ENCODE peak calls at places on chromosomes 5 and 9, in five cellular contexts. V is fibroblast of mammary gland, W is lower lobe of right lung, E is A549, I is astrocyte. O is an unnamed sample.

GRCh38 chr5:172745836-172746235 is 25.2 kb downstream of the DUSP1 start:
- DNase-seq in W (no peak), I (no peak), E (no peak), V (no peak), O (no peak)

GRCh38 chr5:179367491-179367890 is 22.2 kb upstream of the ADAMTS2 start:
- DNase-seq in E (no peak), V (no peak), W (peak; percentile 28), I (no peak), O (no peak)

GRCh38 chr5:1300581-1301083 is 5.8 kb upstream of the TERT start:
- DNase-seq in W (peak; percentile 41), I (no peak), V (no peak), E (no peak), O (no peak)

GRCh38 chr9:27353405-27354229 is 56.7 kb upstream of the EQTN start:
- DNase-seq in E (no peak), W (no peak), V (no peak), I (no peak), O (no peak)

GRCh38 chr9:93897075-93897970 is 57.8 kb downstream of the BARX1 start:
- DNase-seq in W (no peak), V (no peak), E (no peak), I (no peak), O (no peak)

GRCh38 chr9:2494571-2494970 is 127.0 kb upstream of the VLDLR start:
- DNase-seq in W (no peak), V (peak; percentile 52), I (peak; percentile 84), E (no peak), O (no peak)

GRCh38 chr9:138024131-138024530 is 146.5 kb downstream of the CACNA1B start:
- DNase-seq in W (no peak), I (no peak), V (no peak), E (no peak), O (no peak)

GRCh38 chr5:78467744-78468357 is 107.4 kb downstream of the SCAMP1 start:
- DNase-seq in I (peak; percentile 39), V (peak; percentile 77), W (no peak), E (peak; percentile 37), O (peak; percentile 30)

GRCh38 chr9:37503736-37504135 is 18.0 kb downstream of the POLR1E start:
- DNase-seq in V (peak; percentile 31), W (peak; percentile 68), I (peak; percentile 3), E (no peak), O (no peak)

GRCh38 chr5:119270955-119271757 is 84.7 kb upstream of the TNFAIP8 start:
- DNase-seq in W (no peak), I (no peak), E (no peak), V (no peak), O (no peak)

GRCh38 chr5:96641922-96642640 is 20.1 kb upstream of the CAST start:
- DNase-seq in W (no peak), I (no peak), E (no peak), V (no peak), O (no peak)

GRCh38 chr5:149611327-149611726 is 30.0 kb downstream of the ARHGEF37 start:
- DNase-seq in I (peak; percentile 75), E (no peak), V (peak; percentile 79), W (no peak), O (peak; percentile 26)

GRCh38 chr9:79129865-79130480 is 441.8 kb upstream of the TLE4 start:
- DNase-seq in W (peak; percentile 46), I (peak; percentile 30), V (peak; percentile 50), E (peak; percentile 26), O (no peak)

GRCh38 chr5:120942551-120942950 is 478.5 kb downstream of the PRR16 start:
- DNase-seq in E (no peak), V (peak; percentile 20), I (no peak), W (no peak), O (peak; percentile 17)

GRCh38 chr5:57412010-57412409 is 70.6 kb downstream of the ACTBL2 start:
- DNase-seq in V (peak; percentile 88), I (peak; percentile 90), E (no peak), W (no peak), O (no peak)

GRCh38 chr5:6236858-6237481 is 141.4 kb downstream of the MED10 start:
- DNase-seq in V (no peak), W (no peak), E (no peak), I (no peak), O (no peak)

GRCh38 chr5:54445691-54446090 is 9.8 kb upstream of the HSPB3 start:
- DNase-seq in V (no peak), I (no peak), E (no peak), W (no peak), O (no peak)

GRCh38 chr9:87530716-87531115 is 33.0 kb downstream of the DAPK1 start:
- DNase-seq in I (no peak), W (no peak), V (no peak), E (no peak), O (no peak)

GRCh38 chr9:105539452-105539851 is 18.5 kb upstream of the FKTN start:
- DNase-seq in I (no peak), W (no peak), V (peak; percentile 25), E (no peak), O (peak; percentile 2)

GRCh38 chr9:6938447-6938846 is 180.7 kb downstream of the KDM4C start:
- DNase-seq in I (peak; percentile 98), E (no peak), W (no peak), V (peak; percentile 92), O (peak; percentile 75)

GRCh38 chr9:126376311-126376902 is 49.8 kb downstream of the MVB12B start:
- DNase-seq in V (no peak), I (no peak), W (no peak), E (no peak), O (no peak)

GRCh38 chr9:115262477-115262876 is 144.5 kb upstream of the TNC start:
- DNase-seq in E (peak; percentile 68), V (peak; percentile 68), W (peak; percentile 79), I (peak; percentile 90), O (peak; percentile 97)

GRCh38 chr9:123397975-123398374 is 42.0 kb downstream of the CRB2 start:
- DNase-seq in E (no peak), I (no peak), V (no peak), W (no peak), O (no peak)

GRCh38 chr9:123349691-123350480 is 6.1 kb upstream of the CRB2 start:
- DNase-seq in I (no peak), W (no peak), V (peak; percentile 49), E (peak; percentile 88), O (no peak)

GRCh38 chr5:40784027-40784653 is 14.0 kb downstream of the PRKAA1 start:
- DNase-seq in E (no peak), I (no peak), V (no peak), W (no peak), O (no peak)

GRCh38 chr5:6808462-6808861 is 95.2 kb downstream of the TENT4A start:
- DNase-seq in V (no peak), I (no peak), E (no peak), W (no peak), O (no peak)

DNA sequence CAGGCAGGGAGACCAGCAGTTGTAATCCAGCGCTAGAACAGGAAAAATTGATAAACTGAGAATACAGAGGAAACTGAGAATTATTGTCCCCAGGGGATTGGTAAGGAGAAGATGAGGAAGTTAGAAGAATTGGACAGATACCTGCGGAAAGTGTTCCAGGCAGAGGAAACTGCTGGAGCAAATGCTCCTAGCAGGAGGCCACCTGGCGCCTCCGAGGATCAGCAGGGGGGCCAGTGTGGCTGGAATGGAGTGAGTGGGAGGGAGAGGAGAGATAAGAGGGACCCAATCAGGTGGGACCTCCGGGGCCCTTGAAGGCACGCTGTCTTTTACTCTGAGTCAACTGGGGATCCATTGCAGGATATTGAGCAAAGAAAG is 695 bp upstream of the ANXA6 start:
- DNase-seq in V (no peak), I (peak; percentile 37), W (no peak), E (no peak), O (no peak)
- H3K4me3 ChIP-seq in V (peak overlapping the region; percentile 88), I (peak overlapping the region; percentile 83), W (peak overlapping the region; percentile 63), E (peak overlapping the region; percentile 65), O (peak overlapping the region; percentile 68)

GRCh38 chr5:155700333-155700732 is 626.6 kb upstream of the SGCD start:
- DNase-seq in W (no peak), E (no peak), V (no peak), I (no peak), O (no peak)
- TF ChIP-seq CTCF in W (no peak), E (peak; percentile 41), V (no peak), I (no peak), O (no peak)

GRCh38 chr9:68843239-68843638 is 138.2 kb downstream of the PIP5K1B start:
- DNase-seq in E (no peak), I (no peak), W (no peak), V (no peak), O (no peak)

GRCh38 chr9:68847765-68848164 is 142.7 kb downstream of the PIP5K1B start:
- DNase-seq in V (no peak), W (no peak), E (no peak), I (no peak), O (no peak)

GRCh38 chr9:68844196-68844595 is 139.2 kb downstream of the PIP5K1B start:
- DNase-seq in V (no peak), E (no peak), I (no peak), W (no peak), O (no peak)

GRCh38 chr9:68842568-68842967 is 137.5 kb downstream of the PIP5K1B start:
- DNase-seq in E (no peak), I (no peak), W (no peak), V (no peak), O (no peak)

DNA sequence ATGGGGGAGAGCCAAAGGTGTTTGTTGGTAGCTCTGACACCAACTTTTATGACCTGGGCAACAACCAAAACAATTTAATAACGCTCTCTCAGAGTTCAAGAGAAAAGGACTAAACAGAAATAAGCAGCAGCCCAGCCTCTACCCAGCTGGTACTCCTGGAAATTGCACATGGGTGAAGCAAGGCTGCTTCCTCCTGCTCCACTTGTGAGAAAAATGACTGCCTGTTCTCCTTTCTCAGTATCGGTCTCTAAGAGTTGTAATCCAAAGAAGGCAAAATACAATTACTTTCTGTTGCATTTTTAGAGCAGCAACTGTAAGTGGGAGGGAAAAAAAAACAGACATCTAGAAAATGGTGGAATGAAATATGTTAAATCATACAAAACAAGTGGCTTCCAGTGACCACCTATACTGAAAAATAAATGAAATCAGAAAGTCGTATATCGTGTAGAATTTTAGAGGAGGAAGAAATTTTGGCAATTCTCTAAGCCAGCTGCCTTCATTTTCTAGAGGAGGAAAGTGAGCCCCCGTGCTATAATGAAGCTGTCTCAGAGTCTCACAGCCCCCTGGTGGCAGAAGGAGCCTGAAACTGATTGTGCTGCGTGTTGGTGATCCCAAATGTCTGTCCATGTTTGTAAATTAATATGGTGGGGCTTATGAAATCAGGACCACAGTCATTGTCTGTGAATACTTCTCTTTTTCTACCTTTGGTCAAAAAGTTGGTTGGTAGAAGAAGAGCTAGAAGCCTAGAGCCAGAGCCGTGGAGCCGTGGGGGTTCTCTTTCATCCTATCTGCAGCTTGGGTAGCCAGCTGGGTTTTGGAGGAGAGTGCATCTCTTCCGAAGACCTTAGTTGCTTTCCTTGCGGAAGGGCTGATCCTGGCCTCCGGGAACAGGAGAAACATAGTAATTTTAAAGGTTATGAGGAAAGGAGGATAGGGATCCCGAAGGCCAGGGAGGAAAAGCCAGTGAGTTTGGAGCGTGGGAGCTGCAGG is 139.9 kb downstream of the PIP5K1B start:
- DNase-seq in I (no peak), V (peak; percentile 9), W (no peak), E (peak; percentile 16), O (no peak)
- H3K4me3 ChIP-seq in I (no peak overlapping the region), V (no peak overlapping the region), W (peak overlapping the region; percentile 7), E (no peak overlapping the region), O (no peak overlapping the region)

GRCh38 chr5:140882591-140882899 is 621 bp downstream of the PCDHA13 start:
- DNase-seq in I (no peak), W (no peak), V (peak; percentile 5), E (peak; percentile 38), O (no peak)
- TF ChIP-seq CTCF in I (peak; percentile 3), W (peak; percentile 14), V (no peak), E (peak; percentile 32), O (peak; percentile 25)

O was measured in HFF-Myc.